ENCODE peak calls at places on chromosome 5, in five cellular contexts. K is MCF 10A, X is mesothelial cell of epicardium, J is type B pancreatic cell, S is stomach. L is an unnamed sample.
A peak's percentile ranks its signal among the peaks of the same experiment; 100 is the strongest.

GRCh38 chr5:32713396-32714381 is 2.6 kb downstream of the NPR3 start:
- DNase-seq in K (no peak), X (peak; percentile 45), J (peak; percentile 79), S (no peak), L (peak; percentile 13)

GRCh38 chr5:76292923-76293322 is 110.2 kb upstream of the IQGAP2 start:
- DNase-seq in K (no peak), X (no peak), J (no peak), S (no peak), L (no peak)

GRCh38 chr5:71697967-71698366 is 21.1 kb upstream of the CARTPT start:
- DNase-seq in K (no peak), X (no peak), J (no peak), S (no peak), L (no peak)

GRCh38 chr5:146055432-146055831 is 49.9 kb downstream of the PLAC8L1 start:
- DNase-seq in K (no peak), X (no peak), J (no peak), S (no peak), L (no peak)

GRCh38 chr5:81908044-81908443 is 63.8 kb upstream of the ATG10 start:
- DNase-seq in K (no peak), X (no peak), J (no peak), S (no peak), L (no peak)

GRCh38 chr5:172939045-172939444 is 20.2 kb upstream of the RPL26L1 start:
- DNase-seq in K (peak; percentile 40), X (no peak), J (no peak), S (no peak), L (no peak)

GRCh38 chr5:145375521-145375920 is 459.6 kb downstream of the PRELID2 start:
- DNase-seq in K (no peak), X (no peak), J (no peak), S (no peak), L (no peak)

GRCh38 chr5:159286420-159287035 is 23.4 kb downstream of the UBLCP1 start:
- DNase-seq in K (peak; percentile 62), X (no peak), J (no peak), S (no peak), L (no peak)

GRCh38 chr5:175443514-175444059 is 395 bp downstream of the DRD1 start:
- DNase-seq in K (no peak), X (no peak), J (no peak), S (no peak), L (no peak)

GRCh38 chr5:97560176-97560993 is 377.3 kb upstream of the RIOK2 start:
- DNase-seq in K (peak; percentile 19), X (no peak), J (no peak), S (no peak), L (no peak)

GRCh38 chr5:83265318-83265717 is 188.0 kb downstream of the XRCC4 start:
- DNase-seq in K (peak; percentile 71), X (no peak), J (no peak), S (peak; percentile 53), L (no peak)

GRCh38 chr5:173204185-173204979 is 30.6 kb downstream of the NKX2-5 start:
- DNase-seq in K (peak; percentile 67), X (no peak), J (no peak), S (no peak), L (no peak)

GRCh38 chr5:158430166-158430828 is 571.4 kb upstream of the CLINT1 start:
- DNase-seq in K (no peak), X (no peak), J (no peak), S (no peak), L (no peak)

GRCh38 chr5:33936381-33937016 is at the start of gene RXFP3:
- DNase-seq in K (no peak), X (no peak), J (no peak), S (no peak), L (no peak)

GRCh38 chr5:139314276-139314675 is 20.7 kb downstream of the MATR3 start:
- DNase-seq in K (no peak), X (no peak), J (no peak), S (no peak), L (no peak)
- TF ChIP-seq CTCF in K (no peak), X (no peak), J (no peak), S (no peak), L (no peak)

GRCh38 chr5:181217111-181217804 is 5.8 kb upstream of the TRIM41 start:
- DNase-seq in K (peak; percentile 80), X (peak; percentile 74), J (no peak), S (peak; percentile 41), L (no peak)
- TF ChIP-seq CTCF in K (no peak), X (no peak), J (peak; percentile 24), S (no peak), L (no peak)

DNA sequence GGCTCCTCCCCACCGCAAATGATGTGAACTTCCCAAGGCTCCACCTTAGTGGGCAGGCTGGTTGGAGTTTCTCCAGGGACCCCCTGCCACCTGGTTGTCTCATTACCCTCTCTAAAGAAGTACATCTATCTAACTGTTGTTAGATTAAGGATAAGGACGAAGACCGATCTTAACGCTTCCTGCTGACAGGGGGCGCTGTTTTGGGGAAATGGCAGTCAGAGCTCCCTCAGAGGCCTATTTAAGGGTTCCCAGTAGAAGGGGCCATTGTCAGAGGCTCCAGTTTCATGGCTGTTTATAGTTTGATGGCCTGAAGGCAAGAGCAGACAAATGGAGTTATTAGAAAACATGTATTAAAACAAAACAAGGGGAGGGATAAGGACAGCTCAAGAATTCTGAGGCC is 100.1 kb downstream of the SPEF2 start:
- DNase-seq in K (no peak), X (no peak), J (no peak), S (no peak), L (no peak)
- TF ChIP-seq CTCF in K (no peak), X (no peak), J (no peak), S (no peak), L (no peak)

DNA sequence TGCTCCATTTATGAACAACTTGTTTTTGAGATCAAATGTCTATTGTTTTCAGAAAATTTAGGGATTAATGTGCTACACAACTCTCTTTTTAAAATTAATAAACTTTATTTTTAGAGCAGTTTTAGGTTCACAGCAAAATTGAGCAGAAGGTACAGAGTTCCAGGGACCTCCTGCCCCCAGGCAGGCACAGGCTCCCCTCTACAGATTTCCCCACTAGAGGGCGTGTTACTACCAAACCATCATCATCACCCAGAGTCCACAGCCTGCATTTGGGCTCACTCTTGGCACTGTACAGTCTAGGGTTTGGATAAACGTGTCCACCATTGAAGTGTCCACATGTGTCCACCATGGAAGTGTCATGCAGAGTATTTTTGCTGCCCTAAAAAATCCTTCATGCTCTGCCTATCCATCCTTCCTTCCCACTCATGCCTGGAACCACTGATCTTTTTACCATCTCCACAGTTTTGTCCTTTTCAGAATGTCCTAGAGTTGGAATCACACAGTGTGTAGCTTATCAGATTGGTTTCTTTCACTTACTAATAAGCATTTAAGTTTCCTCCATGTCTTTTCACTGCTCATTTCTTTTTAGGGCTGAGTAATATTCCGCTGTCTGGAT is 61.7 kb downstream of the MRPL36 start:
- DNase-seq in K (peak; percentile 55), X (no peak), J (no peak), S (peak; percentile 25), L (no peak)
- TF ChIP-seq CTCF in K (peak; percentile 48), X (peak; percentile 47), J (peak; percentile 73), S (peak; percentile 8), L (peak; percentile 50)

DNA sequence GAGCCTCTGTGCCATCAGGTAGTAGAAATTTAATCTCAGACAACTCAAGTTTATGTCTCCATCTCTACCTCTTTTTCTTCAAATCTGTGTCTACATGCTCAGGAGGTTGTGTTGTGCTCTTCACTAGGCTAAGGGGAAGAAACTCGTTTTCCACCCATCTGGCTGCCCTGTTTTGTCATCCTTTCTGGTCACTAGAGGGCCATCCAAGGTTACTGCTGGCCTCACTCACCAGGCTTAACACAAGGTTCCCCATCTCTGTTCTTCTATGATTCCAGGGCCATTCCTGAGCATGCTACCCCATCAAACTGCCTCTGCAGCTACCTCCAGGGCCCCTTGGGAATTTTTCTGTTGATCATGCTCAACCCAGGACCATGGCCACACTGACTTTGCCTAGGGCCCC is 213.3 kb upstream of the FBXL7 start:
- DNase-seq in K (no peak), X (no peak), J (no peak), S (no peak), L (no peak)
- TF ChIP-seq CTCF in K (no peak), X (no peak), J (peak; percentile 48), S (no peak), L (no peak)

GRCh38 chr5:160524827-160525226 is 103.2 kb downstream of the PTTG1 start:
- DNase-seq in K (no peak), X (no peak), J (no peak), S (no peak), L (no peak)

GRCh38 chr5:160521392-160521663 is 99.7 kb downstream of the PTTG1 start:
- DNase-seq in K (no peak), X (no peak), J (no peak), S (no peak), L (no peak)

GRCh38 chr5:160525471-160526261 is 104.0 kb downstream of the PTTG1 start:
- DNase-seq in K (no peak), X (no peak), J (no peak), S (no peak), L (no peak)

GRCh38 chr5:160516696-160517530 is 95.3 kb downstream of the PTTG1 start:
- DNase-seq in K (no peak), X (no peak), J (no peak), S (no peak), L (no peak)

DNA sequence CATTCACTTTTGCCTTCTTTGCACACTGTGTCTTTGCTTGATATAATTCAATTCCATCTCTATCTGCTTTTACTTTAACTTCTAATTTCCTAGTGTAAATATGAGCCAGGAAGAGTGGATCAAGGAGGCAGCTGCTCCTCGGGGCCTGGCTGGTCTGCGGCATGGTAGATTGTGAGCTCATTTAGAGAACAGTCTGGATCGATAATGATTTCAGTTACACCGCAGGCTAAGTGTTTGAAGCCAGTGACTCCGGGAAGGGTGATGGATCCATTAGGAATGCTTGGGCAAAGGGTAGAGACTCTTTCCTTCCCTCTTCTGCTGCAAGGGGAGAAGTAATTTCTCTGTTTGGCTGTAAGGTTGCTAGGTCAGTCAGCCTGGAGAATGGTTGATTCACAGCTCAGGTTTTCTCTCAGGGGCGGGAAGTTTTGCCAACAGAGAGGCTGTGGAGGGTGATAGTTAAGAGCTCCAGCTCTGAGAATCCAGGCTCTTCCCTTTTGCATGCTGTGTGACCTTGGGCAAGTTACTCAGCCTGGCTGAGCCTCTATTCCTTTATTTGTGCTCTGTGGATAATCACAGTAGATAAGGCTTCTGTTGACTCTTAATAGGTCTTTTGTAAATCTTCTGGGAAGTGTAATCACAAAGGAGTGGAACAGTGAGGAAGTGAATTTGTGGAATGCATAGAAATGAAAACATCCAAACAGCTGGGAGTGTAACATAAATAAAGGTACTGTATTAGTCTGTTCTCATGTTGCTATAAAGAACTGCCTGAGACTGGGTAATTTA is 99.1 kb downstream of the PTTG1 start:
- DNase-seq in K (no peak), X (no peak), J (no peak), S (no peak), L (no peak)
- TF ChIP-seq CTCF in K (no peak), X (no peak), J (no peak), S (no peak), L (no peak)

GRCh38 chr5:43401827-43402226 is 10.4 kb downstream of the CCL28 start:
- DNase-seq in K (peak; percentile 36), X (no peak), J (no peak), S (no peak), L (no peak)
- TF ChIP-seq CTCF in K (no peak), X (no peak), J (peak; percentile 35), S (no peak), L (no peak)

GRCh38 chr5:131533844-131534243 is 101.2 kb downstream of the RAPGEF6 start:
- DNase-seq in K (no peak), X (no peak), J (no peak), S (no peak), L (no peak)
- TF ChIP-seq CTCF in K (peak; percentile 23), X (no peak), J (peak; percentile 64), S (no peak), L (no peak)

GRCh38 chr5:55187370-55187769 is 14.4 kb upstream of the CDC20B start:
- DNase-seq in K (peak; percentile 61), X (no peak), J (no peak), S (no peak), L (peak; percentile 23)
- TF ChIP-seq CTCF in K (peak; percentile 56), X (no peak), J (peak; percentile 53), S (peak; percentile 61), L (peak; percentile 57)

L was measured in D721Med.